ENCODE peak calls at places on chromosomes 5 and 9, in seven cellular contexts. F is tibial nerve, R is endothelial cell of umbilical vein, U is BJ, Z is neural progenitor cell, Y is HFF-Myc, E is GM23338. W is an unnamed sample.

GRCh38 chr9:93307468-93308157 is 123.7 kb downstream of the WNK2 start:
- DNase-seq in F (no peak), R (no peak), U (no peak), Z (no peak), Y (no peak), E (no peak), W (no peak)

GRCh38 chr9:37968228-37968672 is 64.3 kb upstream of the SLC25A51 start:
- DNase-seq in F (no peak), R (peak), U (no peak), Z (no peak), Y (no peak), E (no peak), W (peak)

GRCh38 chr5:143717400-143717799 is 94.6 kb upstream of the HMHB1 start:
- DNase-seq in F (no peak), R (peak), U (peak), Z (no peak), Y (peak), E (no peak), W (no peak)

GRCh38 chr9:102521097-102521755 is 473.9 kb upstream of the CYLC2 start:
- DNase-seq in F (no peak), R (no peak), U (no peak), Z (no peak), Y (no peak), E (no peak), W (no peak)

GRCh38 chr9:19247420-19247819 is 16.9 kb downstream of the DENND4C start:
- DNase-seq in F (no peak), R (no peak), U (no peak), Z (no peak), Y (no peak), E (no peak), W (no peak)

GRCh38 chr5:73387630-73388370 is 60.8 kb downstream of the FOXD1 start:
- DNase-seq in F (no peak), R (peak), U (no peak), Z (no peak), Y (no peak), E (no peak), W (no peak)

GRCh38 chr5:25056846-25057245 is 412.1 kb upstream of the CDH10 start:
- DNase-seq in F (no peak), R (no peak), U (no peak), Z (no peak), Y (no peak), E (no peak), W (no peak)

GRCh38 chr5:169837686-169838085 is 142.6 kb downstream of the INSYN2B start:
- DNase-seq in F (no peak), R (no peak), U (no peak), Z (no peak), Y (no peak), E (no peak), W (no peak)

GRCh38 chr5:79235222-79235577 is 731 bp upstream of the JMY start:
- DNase-seq in F (no peak), R (no peak), U (no peak), Z (no peak), Y (no peak), E (no peak), W (no peak)

GRCh38 chr5:14760548-14761002 is 96.1 kb downstream of the OTULIN start:
- DNase-seq in F (no peak), R (no peak), U (no peak), Z (no peak), Y (no peak), E (no peak), W (no peak)

GRCh38 chr9:129328357-129329103 is 150.5 kb upstream of the IER5L start:
- DNase-seq in F (no peak), R (no peak), U (no peak), Z (no peak), Y (no peak), E (no peak), W (no peak)

GRCh38 chr5:68534131-68534940 is 318.8 kb downstream of the PIK3R1 start:
- DNase-seq in F (no peak), R (no peak), U (no peak), Z (peak), Y (no peak), E (no peak), W (peak)

GRCh38 chr5:122424211-122424610 is 112.2 kb downstream of the SNCAIP start:
- DNase-seq in F (no peak), R (no peak), U (no peak), Z (peak), Y (no peak), E (peak), W (no peak)

GRCh38 chr9:35696520-35697215 is 6.9 kb upstream of the TPM2 start:
- DNase-seq in F (peak), R (peak), U (no peak), Z (peak), Y (no peak), E (peak), W (peak)

GRCh38 chr5:133247881-133248642 is 196.2 kb downstream of the HSPA4 start:
- DNase-seq in F (no peak), R (peak), U (no peak), Z (peak), Y (no peak), E (peak), W (peak)

GRCh38 chr9:98067184-98067583 is 10.7 kb downstream of the NANS start:
- DNase-seq in F (no peak), R (no peak), U (no peak), Z (no peak), Y (no peak), E (no peak), W (no peak)

GRCh38 chr5:98975682-98976407 is 47.0 kb upstream of the CHD1 start:
- DNase-seq in F (no peak), R (no peak), U (no peak), Z (no peak), Y (no peak), E (no peak), W (no peak)

GRCh38 chr5:77909237-77909636 is 133.1 kb upstream of the TBCA start:
- DNase-seq in F (no peak), R (no peak), U (no peak), Z (no peak), Y (no peak), E (no peak), W (no peak)

GRCh38 chr9:133874061-133874638 is 118.0 kb downstream of the VAV2 start:
- DNase-seq in F (no peak), R (no peak), U (peak), Z (no peak), Y (peak), E (no peak), W (no peak)

GRCh38 chr5:5203441-5203840 is 63.3 kb downstream of the ADAMTS16 start:
- DNase-seq in F (no peak), R (no peak), U (no peak), Z (no peak), Y (no peak), E (no peak), W (no peak)

GRCh38 chr5:172543484-172544298 is 89.4 kb upstream of the SH3PXD2B start:
- DNase-seq in F (peak), R (no peak), U (no peak), Z (no peak), Y (no peak), E (no peak), W (no peak)

GRCh38 chr9:76757274-76757673 is 7.0 kb upstream of the PCA3 start:
- DNase-seq in F (no peak), R (no peak), U (no peak), Z (no peak), Y (no peak), E (no peak), W (no peak)

GRCh38 chr5:176425138-176425537 is 8.8 kb upstream of the CLTB start:
- DNase-seq in F (no peak), R (peak), U (no peak), Z (no peak), Y (no peak), E (no peak), W (no peak)

GRCh38 chr5:1438871-1439270 is 6.4 kb downstream of the SLC6A3 start:
- DNase-seq in F (no peak), R (no peak), U (no peak), Z (no peak), Y (no peak), E (no peak), W (no peak)

GRCh38 chr5:105885266-105885665 is 1785.5 kb downstream of the EFNA5 start:
- DNase-seq in F (no peak), R (no peak), U (no peak), Z (no peak), Y (no peak), E (no peak), W (no peak)

GRCh38 chr9:13281356-13282016 is 2.0 kb upstream of the MPDZ start:
- DNase-seq in F (no peak), R (no peak), U (no peak), Z (no peak), Y (no peak), E (no peak), W (no peak)

GRCh38 chr9:97758334-97758916 is 61.3 kb upstream of the XPA start:
- DNase-seq in F (no peak), R (no peak), U (no peak), Z (no peak), Y (no peak), E (no peak), W (no peak)

GRCh38 chr5:143913008-143913752 is 101.2 kb downstream of the HMHB1 start:
- DNase-seq in F (no peak), R (peak), U (no peak), Z (no peak), Y (no peak), E (no peak), W (no peak)

GRCh38 chr5:150789943-150790611 is 11.5 kb downstream of the SMIM3 start:
- DNase-seq in F (no peak), R (peak), U (peak), Z (peak), Y (peak), E (peak), W (peak)
- H3K4me3 ChIP-seq in F (no peak), R (no peak), U (no peak), Z (no peak), Y (peak), E (no peak), W (no peak)

GRCh38 chr5:134511796-134512660 is 13.4 kb upstream of the JADE2 start:
- DNase-seq in F (peak), R (no peak), U (no peak), Z (peak), Y (no peak), E (peak), W (peak)
- TF ChIP-seq CTCF in F (no peak), R (no peak), U (peak), Z (peak), Y (no peak), E (peak), W (peak)

DNA sequence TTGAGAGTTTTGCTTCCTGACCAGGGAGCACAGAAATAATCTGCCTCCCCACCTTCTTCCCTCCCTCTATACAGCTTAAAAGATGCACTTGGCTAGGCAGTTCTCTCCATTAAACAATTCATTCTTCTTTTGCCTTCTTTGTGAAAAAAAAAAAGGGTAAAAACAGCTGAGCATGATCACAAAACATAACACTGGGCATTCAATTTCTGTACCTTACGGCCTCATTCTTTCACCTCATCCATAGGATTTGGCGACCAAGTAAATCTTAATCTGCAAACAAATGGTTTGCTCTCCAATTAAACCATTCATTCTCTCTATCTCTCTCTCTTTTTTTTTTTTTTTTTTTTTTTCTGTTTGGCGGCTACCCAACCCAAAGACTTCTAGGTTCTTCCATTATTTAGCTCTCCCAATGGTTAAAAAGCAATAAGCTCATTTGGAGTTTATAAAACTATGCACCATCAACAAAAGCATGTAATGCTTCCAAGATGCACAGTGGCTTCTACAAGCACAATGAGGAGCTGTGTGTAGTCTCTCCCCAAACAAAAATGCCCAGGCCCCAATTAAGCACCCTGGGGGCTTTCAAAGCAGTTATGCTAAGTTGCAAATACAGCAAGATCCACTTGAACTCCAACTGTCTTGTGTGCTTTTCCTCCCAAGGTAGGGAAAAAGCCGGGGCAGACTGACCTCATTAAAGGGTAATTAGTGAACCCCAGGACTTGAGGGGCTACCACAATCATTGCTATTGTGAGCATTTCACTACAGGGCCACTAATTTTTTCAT is 13.4 kb downstream of the ZNF608 start:
- DNase-seq in F (no peak), R (no peak), U (no peak), Z (peak), Y (no peak), E (no peak), W (no peak)
- H3K4me3 ChIP-seq in F (no peak), R (no peak), U (no peak), Z (peak), Y (no peak), E (no peak), W (no peak)

GRCh38 chr5:113233606-113234005 is 201.2 kb downstream of the TSSK1B start:
- DNase-seq in F (no peak), R (no peak), U (no peak), Z (no peak), Y (no peak), E (no peak), W (no peak)
- TF ChIP-seq CTCF in F (no peak), R (no peak), U (no peak), Z (no peak), Y (no peak), E (no peak), W (no peak)

GRCh38 chr5:112552791-112553190 is 133.7 kb upstream of the EPB41L4A start:
- DNase-seq in F (no peak), R (no peak), U (no peak), Z (no peak), Y (no peak), E (no peak), W (no peak)

GRCh38 chr5:112555691-112556090 is 136.6 kb upstream of the EPB41L4A start:
- DNase-seq in F (no peak), R (no peak), U (no peak), Z (no peak), Y (peak), E (no peak), W (no peak)

GRCh38 chr5:112555197-112555596 is 136.1 kb upstream of the EPB41L4A start:
- DNase-seq in F (no peak), R (no peak), U (no peak), Z (no peak), Y (no peak), E (no peak), W (no peak)

GRCh38 chr5:112551437-112552018 is 132.5 kb upstream of the EPB41L4A start:
- DNase-seq in F (no peak), R (peak), U (peak), Z (peak), Y (peak), E (peak), W (peak)

DNA sequence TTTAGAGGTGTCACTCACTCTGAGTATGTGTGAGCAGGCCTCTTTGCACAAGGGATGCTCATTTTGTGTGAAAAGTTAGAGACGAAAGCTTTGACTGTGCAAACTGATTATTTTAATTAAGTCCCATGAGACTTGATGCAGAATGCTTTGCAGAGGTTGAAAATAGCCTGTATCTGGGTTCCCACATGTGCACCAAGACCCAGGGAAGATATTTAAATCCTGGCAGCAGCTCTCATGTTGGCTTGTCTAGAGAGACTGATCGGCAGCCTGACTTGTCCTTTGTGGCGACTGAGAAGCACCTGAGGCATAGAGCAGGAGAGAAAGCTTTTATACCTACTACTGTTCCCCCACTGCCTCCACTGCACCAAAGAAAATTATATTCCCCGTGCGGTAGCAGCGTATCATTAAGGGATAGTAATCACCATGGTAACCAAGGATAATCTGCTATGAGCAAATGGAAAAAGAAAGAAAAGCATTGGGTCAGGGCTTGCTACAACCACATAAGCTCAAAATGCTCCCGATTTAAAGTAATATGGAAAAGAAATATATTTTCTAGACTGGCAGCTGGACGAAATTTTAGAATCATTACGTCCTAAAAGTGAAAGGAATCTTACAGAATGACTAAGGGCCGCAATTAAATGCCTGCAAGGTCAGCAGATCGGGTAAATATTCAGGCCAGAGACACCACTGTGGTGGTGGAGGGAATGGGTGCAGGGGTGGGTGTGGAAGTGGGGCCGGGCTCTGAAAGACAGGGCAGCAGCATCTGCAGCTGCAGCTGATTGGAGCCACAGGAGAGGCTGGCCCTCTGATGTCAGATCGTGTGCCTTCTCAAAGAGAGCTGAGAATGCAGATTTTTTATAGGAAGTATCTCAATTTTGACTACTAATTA is 135.3 kb upstream of the EPB41L4A start:
- DNase-seq in F (no peak), R (no peak), U (no peak), Z (no peak), Y (no peak), E (no peak), W (no peak)
- H3K4me3 ChIP-seq in F (peak), R (no peak), U (no peak), Z (no peak), Y (no peak), E (no peak), W (no peak)

GRCh38 chr5:120055858-120056257 is 408.2 kb upstream of the PRR16 start:
- DNase-seq in F (no peak), R (peak), U (peak), Z (no peak), Y (peak), E (no peak), W (peak)
- TF ChIP-seq CTCF in F (no peak), R (no peak), U (peak), Z (no peak), Y (peak), E (peak), W (no peak)

GRCh38 chr5:124394700-124395099 is 351.7 kb downstream of the ZNF608 start:
- DNase-seq in F (no peak), R (no peak), U (no peak), Z (no peak), Y (no peak), E (no peak), W (no peak)
- H3K4me3 ChIP-seq in F (no peak), R (no peak), U (no peak), Z (no peak), Y (no peak), E (no peak), W (no peak)

DNA sequence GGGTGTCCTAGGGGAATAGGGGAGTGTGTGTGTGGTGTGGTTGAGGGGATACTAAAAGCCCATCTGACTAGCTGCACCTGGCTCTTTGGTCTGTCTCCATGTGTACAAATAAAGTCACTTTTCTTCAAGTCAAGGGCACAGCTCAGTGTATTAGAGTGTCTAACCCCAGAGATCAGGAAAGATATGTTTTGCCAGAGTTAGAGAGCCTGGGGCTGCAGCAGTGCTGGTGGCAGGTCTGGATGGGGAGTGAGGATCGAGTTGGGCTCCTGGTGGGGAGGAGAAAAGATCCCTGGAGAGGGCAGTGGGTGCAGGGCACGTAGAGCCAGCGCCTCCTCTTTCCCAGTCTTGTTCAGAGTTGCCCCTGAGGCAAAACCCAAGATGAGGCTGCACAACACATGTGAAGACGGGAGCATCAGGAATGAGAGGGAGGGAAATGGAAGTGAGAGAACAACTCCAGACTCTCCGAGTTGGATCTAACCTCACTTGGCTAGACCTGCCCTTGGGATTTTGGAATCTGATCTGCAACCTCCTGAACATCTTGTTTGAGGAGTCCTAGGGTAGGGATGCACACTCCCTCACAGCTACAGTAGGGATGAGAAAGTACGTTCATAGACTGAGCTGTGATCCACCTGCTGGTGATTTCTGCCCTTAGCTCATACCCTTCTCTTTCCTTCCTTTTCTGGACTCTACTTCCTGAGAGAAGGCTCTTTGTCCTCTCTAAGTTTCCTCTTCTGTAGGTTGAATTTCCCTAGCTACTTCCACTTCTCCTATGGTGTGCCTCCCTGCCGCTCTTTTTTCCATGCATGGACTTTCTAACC is 309.9 kb downstream of the ZSWIM6 start:
- DNase-seq in F (no peak), R (no peak), U (no peak), Z (no peak), Y (no peak), E (no peak), W (no peak)
- TF ChIP-seq CTCF in F (no peak), R (no peak), U (peak), Z (peak), Y (peak), E (peak), W (no peak)

DNA sequence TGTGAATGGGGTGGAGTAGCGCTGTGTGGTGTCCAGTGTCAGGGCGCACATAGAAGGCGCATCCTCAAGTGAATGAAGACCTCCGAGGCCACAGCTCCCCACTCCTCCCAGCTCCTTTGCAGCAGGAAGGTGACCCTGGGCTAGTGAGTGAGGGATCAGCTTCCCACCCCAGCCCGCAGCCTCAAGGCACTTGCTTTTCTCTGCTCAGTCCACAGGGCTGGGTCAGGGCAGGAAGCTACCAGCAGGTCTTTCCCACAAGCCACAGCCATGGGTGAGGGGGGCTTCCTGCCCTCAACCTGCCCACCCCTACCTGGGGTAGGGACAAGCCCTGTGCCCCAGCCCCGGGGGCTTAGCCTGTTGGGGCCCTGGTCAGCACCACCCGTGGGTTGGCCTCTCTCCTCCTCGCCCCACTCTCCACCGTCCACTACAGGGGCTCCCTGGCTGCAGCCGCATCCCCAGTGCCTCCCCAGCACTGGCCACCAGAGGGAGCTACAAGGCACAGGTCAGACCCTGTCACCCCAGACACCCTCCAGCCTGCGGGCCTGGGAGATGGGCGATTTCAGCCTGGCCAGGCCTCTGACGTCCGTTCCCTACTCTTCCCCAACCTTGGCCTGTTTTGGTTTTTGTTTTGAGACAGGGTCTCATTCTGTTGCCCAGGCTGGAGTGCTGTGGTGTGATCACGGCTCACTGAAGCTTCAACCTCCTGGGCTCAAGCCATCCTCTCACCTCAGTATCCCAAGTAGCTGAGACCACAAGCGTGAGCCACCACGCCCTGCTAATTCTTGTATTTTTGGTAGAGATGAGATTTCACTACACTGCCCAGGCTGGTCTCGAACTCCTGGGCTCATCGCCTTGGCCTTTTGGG is 1.3 kb upstream of the ABCA2 start:
- DNase-seq in F (peak), R (peak), U (no peak), Z (peak), Y (no peak), E (peak), W (peak)
- H3K4me3 ChIP-seq in F (peak), R (no peak), U (no peak), Z (peak), Y (no peak), E (peak), W (no peak)